ENCODE peak calls at places on chromosome 21, in eight cellular contexts. One of them, this sample, is unnamed.

GRCh38 chr21:46092026-46092764 is 5.7 kb upstream of the COL6A2 start:
- DNase-seq in amygdala: no peak
- DNase-seq in GM04504: peak
- DNase-seq in hypothalamus: no peak
- DNase-seq in iPS-NIHi11: no peak
- DNase-seq in nephron progenitor cell: no peak
- DNase-seq in posterior vena cava: peak
- DNase-seq in IMR-90: peak
- DNase-seq in this sample: no peak

GRCh38 chr21:44840771-44841170 is 22.9 kb upstream of the SUMO3 start:
- DNase-seq in amygdala: no peak
- DNase-seq in GM04504: no peak
- DNase-seq in hypothalamus: no peak
- DNase-seq in iPS-NIHi11: no peak
- DNase-seq in nephron progenitor cell: no peak
- DNase-seq in posterior vena cava: no peak
- DNase-seq in IMR-90: no peak
- DNase-seq in this sample: no peak

GRCh38 chr21:46229133-46229922 is 754 bp upstream of the LSS start:
- DNase-seq in amygdala: no peak
- DNase-seq in GM04504: no peak
- DNase-seq in hypothalamus: no peak
- DNase-seq in iPS-NIHi11: peak
- DNase-seq in nephron progenitor cell: no peak
- DNase-seq in posterior vena cava: no peak
- DNase-seq in IMR-90: no peak
- DNase-seq in this sample: no peak

GRCh38 chr21:14403681-14404318 is 20.9 kb upstream of the HSPA13 start:
- DNase-seq in amygdala: no peak
- DNase-seq in GM04504: peak
- DNase-seq in hypothalamus: no peak
- DNase-seq in iPS-NIHi11: peak
- DNase-seq in nephron progenitor cell: no peak
- DNase-seq in posterior vena cava: no peak
- DNase-seq in IMR-90: peak
- DNase-seq in this sample: peak

GRCh38 chr21:39073063-39073462 is 110.2 kb downstream of the PSMG1 start:
- DNase-seq in amygdala: peak
- DNase-seq in GM04504: no peak
- DNase-seq in hypothalamus: no peak
- DNase-seq in iPS-NIHi11: no peak
- DNase-seq in nephron progenitor cell: no peak
- DNase-seq in posterior vena cava: no peak
- DNase-seq in IMR-90: no peak
- DNase-seq in this sample: no peak

GRCh38 chr21:23003951-23004350 is 2005.7 kb downstream of the NCAM2 start:
- DNase-seq in amygdala: no peak
- DNase-seq in GM04504: no peak
- DNase-seq in hypothalamus: no peak
- DNase-seq in iPS-NIHi11: no peak
- DNase-seq in nephron progenitor cell: no peak
- DNase-seq in posterior vena cava: no peak
- DNase-seq in IMR-90: no peak
- DNase-seq in this sample: no peak

GRCh38 chr21:42252778-42253340 is 33.9 kb downstream of the ABCG1 start:
- DNase-seq in amygdala: no peak
- DNase-seq in GM04504: no peak
- DNase-seq in hypothalamus: no peak
- DNase-seq in iPS-NIHi11: no peak
- DNase-seq in nephron progenitor cell: no peak
- DNase-seq in posterior vena cava: no peak
- DNase-seq in IMR-90: no peak
- DNase-seq in this sample: no peak

GRCh38 chr21:43728467-43729390 is 9.8 kb downstream of the PDXK start:
- DNase-seq in amygdala: peak
- DNase-seq in GM04504: peak
- DNase-seq in hypothalamus: peak
- DNase-seq in iPS-NIHi11: peak
- DNase-seq in nephron progenitor cell: peak
- DNase-seq in posterior vena cava: peak
- DNase-seq in IMR-90: peak
- DNase-seq in this sample: peak

GRCh38 chr21:31988492-31989285 is 115.9 kb downstream of the HUNK start:
- DNase-seq in amygdala: no peak
- DNase-seq in GM04504: peak
- DNase-seq in hypothalamus: no peak
- DNase-seq in iPS-NIHi11: no peak
- DNase-seq in nephron progenitor cell: no peak
- DNase-seq in posterior vena cava: no peak
- DNase-seq in IMR-90: peak
- DNase-seq in this sample: no peak